ENCODE peak calls at places on chromosome 19, in eight cellular contexts. F is PC-9, S is tibial artery, A is cardiac muscle cell, C is A549, O is aorta, L is MM.1S, U is tibial nerve. Y is an unnamed sample. For H3K4me1 and H3K9me3, the result is how much of the 10 kb centered on the place peaks cover.

GRCh38 chr19:31436121-31436776 is 87.0 kb upstream of the TSHZ3 start:
- DNase-seq in U (no peak), S (no peak), O (no peak), C (no peak), L (no peak), A (no peak), F (no peak), Y (no peak)

GRCh38 chr19:47049307-47049700 is 880 bp upstream of the TMEM160 start:
- DNase-seq in A (no peak), U (no peak), L (no peak), C (no peak), S (no peak), F (peak), O (no peak), Y (no peak)

GRCh38 chr19:41442473-41443360 is at the start of gene ERICH4:
- DNase-seq in F (no peak), C (no peak), L (no peak), O (no peak), U (no peak), A (no peak), S (no peak), Y (no peak)

GRCh38 chr19:38001158-38001781 is 94.3 kb downstream of the SIPA1L3 start:
- DNase-seq in F (no peak), L (no peak), S (no peak), O (no peak), A (no peak), C (no peak), U (no peak), Y (no peak)

GRCh38 chr19:40974633-40975037 is 16.4 kb upstream of the CYP2B6 start:
- DNase-seq in A (peak), L (peak), O (peak), F (peak), S (peak), U (peak), C (peak), Y (peak)

GRCh38 chr19:45716314-45717130 is 14.2 kb downstream of the FBXO46 start:
- DNase-seq in O (no peak), A (peak), F (peak), S (no peak), L (peak), C (peak), U (peak), Y (no peak)

GRCh38 chr19:40612831-40613668 is 11.9 kb downstream of the LTBP4 start:
- DNase-seq in U (peak), L (peak), A (peak), O (peak), F (peak), S (no peak), C (peak), Y (peak)

GRCh38 chr19:50266041-50266440 is 62.6 kb downstream of the MYH14 start:
- DNase-seq in O (no peak), C (no peak), L (no peak), F (no peak), S (no peak), A (no peak), U (no peak), Y (no peak)

GRCh38 chr19:4660181-4660791 is 9.9 kb downstream of the MYDGF start:
- DNase-seq in O (no peak), C (peak), F (no peak), L (peak), S (no peak), U (no peak), A (peak), Y (peak)

GRCh38 chr19:45076029-45076850 is at the start of gene ZNF296:
- DNase-seq in U (peak), C (peak), A (peak), L (peak), S (peak), O (peak), F (peak), Y (peak)

GRCh38 chr19:9857920-9858746 is 23.0 kb downstream of the PIN1 start:
- DNase-seq in C (no peak), O (no peak), A (no peak), L (no peak), S (no peak), U (no peak), F (no peak), Y (no peak)

GRCh38 chr19:10555613-10555979 is 10.2 kb downstream of the KRI1 start:
- DNase-seq in L (no peak), F (no peak), S (no peak), U (no peak), C (no peak), O (no peak), A (no peak), Y (no peak)

GRCh38 chr19:58181902-58182576 is 822 bp upstream of the ZNF274 start:
- DNase-seq in F (peak), U (peak), C (peak), A (peak), L (peak), S (no peak), O (peak), Y (no peak)

GRCh38 chr19:9309974-9310446 is 372 bp upstream of the ZNF699 start:
- DNase-seq in S (peak), O (peak), F (no peak), A (peak), L (no peak), U (peak), C (peak), Y (peak)

GRCh38 chr19:56751078-56751489 is 79.5 kb upstream of the ZNF835 start:
- DNase-seq in O (no peak), U (no peak), L (no peak), S (no peak), C (no peak), A (no peak), F (no peak), Y (no peak)

GRCh38 chr19:45785097-45785496 is 2.8 kb upstream of the DMPK start:
- DNase-seq in O (no peak), A (no peak), S (no peak), C (no peak), F (no peak), U (no peak), L (no peak), Y (no peak)

GRCh38 chr19:51019544-51019925 is at the start of gene KLK10:
- DNase-seq in S (no peak), U (no peak), C (no peak), A (no peak), L (no peak), F (no peak), O (peak), Y (no peak)

GRCh38 chr19:23996549-23996948 is 81.9 kb downstream of the ZNF726 start:
- DNase-seq in L (no peak), F (no peak), O (no peak), S (no peak), A (no peak), C (peak), U (no peak), Y (no peak)

GRCh38 chr19:46791944-46792343 is 3.5 kb upstream of the SLC1A5 start:
- DNase-seq in U (no peak), A (no peak), F (no peak), L (no peak), O (no peak), C (no peak), S (no peak), Y (no peak)

GRCh38 chr19:40717880-40718773 is 1.2 kb downstream of the ITPKC start:
- DNase-seq in U (peak), F (peak), C (peak), L (no peak), A (peak), S (peak), O (peak), Y (peak)

GRCh38 chr19:23554548-23554947 is 132.5 kb downstream of the ZNF675 start:
- DNase-seq in S (no peak), U (no peak), C (no peak), F (peak), L (no peak), A (no peak), O (no peak), Y (no peak)

GRCh38 chr19:16441661-16442071 is 30.1 kb downstream of the EPS15L1 start:
- DNase-seq in F (no peak), L (no peak), A (peak), U (no peak), S (no peak), O (no peak), C (peak), Y (peak)

GRCh38 chr19:55481148-55482127 is 3.5 kb upstream of the NAT14 start:
- DNase-seq in S (no peak), C (no peak), L (no peak), O (no peak), U (no peak), A (no peak), F (no peak), Y (no peak)

GRCh38 chr19:3969435-3970312 is 1.2 kb downstream of the DAPK3 start:
- DNase-seq in F (peak), C (peak), O (peak), U (no peak), A (peak), L (peak), S (peak), Y (no peak)

GRCh38 chr19:21569497-21569870 is 64.1 kb downstream of the ZNF429 start:
- DNase-seq in L (no peak), S (no peak), C (no peak), U (no peak), F (peak), O (peak), A (no peak), Y (peak)

GRCh38 chr19:2327773-2328400 is 499 bp downstream of the LSM7 start:
- DNase-seq in U (peak), L (peak), C (no peak), F (peak), S (peak), O (no peak), A (no peak), Y (no peak)

GRCh38 chr19:2329162-2329505 is 650 bp downstream of the SPPL2B start:
- DNase-seq in L (no peak), A (no peak), U (no peak), O (no peak), C (no peak), F (no peak), S (no peak), Y (no peak)

GRCh38 chr19:2329528-2329927 is 1.0 kb downstream of the SPPL2B start:
- DNase-seq in O (no peak), C (no peak), L (no peak), S (no peak), A (no peak), F (no peak), U (no peak), Y (peak)

GRCh38 chr19:2330255-2330631 is 1.8 kb downstream of the SPPL2B start:
- DNase-seq in F (no peak), C (no peak), L (no peak), A (no peak), O (no peak), S (no peak), U (no peak), Y (no peak)

DNA sequence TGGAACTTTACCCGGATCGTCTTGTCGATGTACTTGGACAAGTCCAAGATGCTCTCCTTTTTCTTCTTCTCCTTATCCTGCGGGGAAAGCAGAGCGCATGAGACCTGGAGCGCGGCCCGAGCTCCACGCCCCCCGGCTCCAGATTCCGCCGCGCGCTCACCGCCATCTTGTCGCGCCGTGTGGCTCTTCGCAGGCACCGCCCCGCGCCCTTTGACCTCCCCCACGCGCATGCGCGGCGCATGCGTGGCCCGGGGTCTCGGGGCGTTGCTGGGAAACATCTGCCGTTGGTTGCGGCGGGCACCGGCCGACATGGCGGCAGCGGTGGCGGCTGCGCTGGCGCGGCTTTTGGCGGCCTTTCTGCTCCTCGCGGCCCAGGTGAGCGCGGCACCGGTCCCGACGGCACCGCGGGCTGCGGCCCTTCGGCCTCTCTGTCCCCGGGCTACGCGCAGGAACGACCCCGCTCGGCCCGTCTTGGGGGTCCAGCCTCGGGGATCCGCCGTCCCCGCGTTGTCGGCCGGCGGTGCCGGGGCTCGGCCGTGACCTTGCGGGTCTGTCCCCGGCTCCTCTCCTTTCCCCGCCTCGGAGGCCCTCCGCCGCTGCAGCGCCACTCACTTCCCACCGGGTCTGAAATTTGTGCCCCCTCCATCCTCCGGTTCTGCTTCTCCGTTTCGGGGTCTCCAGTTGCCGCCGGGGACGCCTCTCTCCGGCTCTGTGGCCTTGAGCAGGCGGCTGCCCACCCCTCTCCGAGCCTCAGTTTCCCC is at the start of the genes LSM7 and SPPL2B:
- DNase-seq in U (peak), O (peak), F (peak), A (peak), S (peak), L (peak), C (peak), Y (peak)
- H3K4me1 ChIP-seq in U (under half), O (under half), F (under half), A (under half), S (under half), L (under half), C (under half), Y (half or more)

DNA sequence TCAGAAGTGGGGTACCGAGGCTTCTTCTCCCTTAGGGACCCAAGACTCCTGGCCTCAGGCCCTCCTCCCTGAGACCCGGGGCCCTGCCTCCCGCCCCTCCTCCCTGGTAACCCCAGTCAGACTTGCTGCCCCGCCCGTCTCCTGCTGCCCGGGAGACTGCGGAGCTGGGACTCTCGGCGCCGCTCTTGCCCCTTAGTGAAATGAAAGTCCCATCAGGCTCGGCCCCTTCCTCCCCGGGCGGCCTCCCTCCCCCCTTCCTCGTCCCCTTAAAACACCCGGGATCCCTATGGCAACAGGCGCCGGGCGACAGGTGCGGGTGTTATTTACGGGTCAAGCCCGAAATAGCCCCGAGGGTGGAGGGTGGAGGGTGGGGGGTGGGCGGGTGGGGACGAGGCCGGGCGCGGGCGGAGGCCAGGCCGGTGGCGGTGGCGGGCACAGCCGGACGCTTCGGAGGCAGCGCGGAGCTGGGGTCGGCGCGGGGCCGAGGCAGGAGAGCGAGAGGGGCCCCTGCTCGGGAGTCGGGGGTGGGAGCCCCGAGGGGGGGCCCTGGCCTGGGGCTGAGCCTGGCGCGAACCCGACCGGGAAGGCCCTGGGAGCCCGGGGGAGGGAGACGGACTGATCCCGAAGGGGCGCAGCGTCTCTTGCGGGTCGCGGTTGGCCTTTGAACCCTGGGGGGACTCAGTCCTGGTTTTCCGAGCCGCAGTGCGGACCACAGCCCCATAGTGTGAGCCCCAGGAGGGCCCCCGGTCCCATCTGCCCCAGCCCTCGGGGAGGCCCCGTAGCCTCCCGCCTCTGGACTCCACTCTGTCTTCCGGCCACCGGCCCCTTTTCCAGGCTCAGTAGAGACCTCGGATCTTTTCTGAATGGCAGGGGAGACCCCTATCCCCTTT is at the start of gene CACNG6:
- DNase-seq in C (peak), U (no peak), S (no peak), O (no peak), F (peak), L (no peak), A (peak), Y (no peak)
- H3K4me3 ChIP-seq in C (peak), U (peak), S (peak), O (no peak), F (peak), L (no peak), A (peak), Y (no peak)

GRCh38 chr19:14599548-14600147 is 16.8 kb downstream of the CLEC17A start:
- DNase-seq in F (no peak), C (no peak), O (no peak), L (no peak), U (no peak), A (no peak), S (no peak), Y (no peak)
- H3K9me3 ChIP-seq in F (under half), C (under half), O (under half), L (under half), U (under half), A (under half), S (under half), Y (under half)

DNA sequence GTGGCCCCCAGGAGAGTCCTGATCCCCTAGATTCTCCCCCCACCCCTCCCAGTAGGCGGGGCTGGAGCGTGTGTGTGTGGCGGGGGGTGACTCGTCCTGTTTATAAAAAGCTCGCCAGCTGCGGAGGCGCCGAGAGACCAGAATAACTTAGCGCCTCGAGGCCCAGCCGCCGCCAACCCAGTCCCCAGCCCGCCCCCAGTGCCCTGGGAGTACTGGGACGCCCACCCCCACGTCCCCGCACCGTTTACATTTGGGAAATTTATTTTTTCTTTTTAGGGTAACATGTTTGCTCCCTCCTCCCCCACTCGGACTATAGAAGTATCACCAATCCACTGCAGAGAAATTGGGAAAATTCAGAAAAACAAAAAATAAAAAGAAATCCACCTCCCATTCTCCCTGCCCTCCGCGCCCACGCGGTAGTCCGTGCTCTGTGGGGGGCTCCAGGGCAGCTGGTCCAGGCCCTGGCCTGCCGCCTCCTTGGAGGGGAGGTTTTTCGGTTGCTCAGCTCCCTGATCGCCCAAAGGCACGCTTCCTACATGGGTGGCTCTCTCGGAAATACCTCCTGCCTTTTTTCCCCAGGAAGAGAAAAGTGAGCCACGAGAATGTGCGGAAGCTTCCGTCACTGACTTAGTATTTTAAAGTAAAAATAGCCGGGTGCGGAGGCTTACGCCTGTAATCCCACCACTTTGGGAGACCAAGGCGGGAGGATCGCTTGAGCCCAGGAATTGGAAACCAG is 1.5 kb upstream of the RAB3A start:
- DNase-seq in U (peak), F (peak), O (peak), S (peak), A (peak), L (peak), C (no peak), Y (peak)
- H3K4me1 ChIP-seq in U (under half), F (under half), O (under half), S (under half), A (under half), L (under half), C (under half), Y (under half)

DNA sequence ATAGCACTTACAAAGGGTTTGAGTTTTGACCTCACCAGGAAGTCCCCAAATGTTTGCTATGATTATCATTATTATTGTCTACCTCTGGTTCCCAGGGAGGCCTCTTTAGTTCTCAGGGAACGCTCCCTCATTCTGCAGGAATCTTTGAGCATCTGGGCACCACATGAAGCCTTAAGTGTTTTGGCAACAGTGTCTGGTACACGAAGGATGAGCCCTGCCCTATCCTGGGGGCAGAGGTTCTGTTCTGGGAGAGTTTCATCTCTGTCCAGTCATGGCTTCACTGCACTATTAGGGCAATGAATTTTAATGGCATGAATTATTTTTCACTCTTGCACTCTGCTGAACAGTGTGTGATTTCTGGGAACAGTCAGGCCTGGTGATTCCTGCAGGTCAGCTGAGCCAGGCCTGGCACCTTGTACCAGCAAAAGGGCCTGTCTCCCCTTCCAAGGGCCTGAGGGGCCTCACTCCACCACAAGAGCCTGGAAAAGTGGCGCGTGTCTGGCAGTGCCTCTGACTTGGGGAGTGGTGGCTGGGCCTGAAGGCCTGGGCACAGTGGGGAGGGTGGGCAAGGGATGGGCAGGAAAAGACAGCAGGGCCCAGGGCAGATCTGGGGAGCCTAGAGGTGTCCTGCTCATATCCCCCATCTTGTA is 4.6 kb downstream of the FAM187B start:
- DNase-seq in O (no peak), F (no peak), L (no peak), A (no peak), S (no peak), U (no peak), C (no peak), Y (no peak)
- H3K4me3 ChIP-seq in O (no peak), F (no peak), L (no peak), A (no peak), S (no peak), U (no peak), C (no peak), Y (no peak)

GRCh38 chr19:7215176-7215575 is 79.0 kb downstream of the INSR start:
- DNase-seq in S (no peak), L (no peak), C (no peak), A (no peak), F (no peak), O (no peak), U (no peak), Y (no peak)
- H3K9me3 ChIP-seq in S (under half), L (under half), C (under half), A (under half), F (under half), O (under half), U (under half), Y (under half)

Y was measured in mucosa of descending colon.